ENCODE peak calls at places on chromosomes 2 and 18, in six cellular contexts. C is activated CD4-positive, alpha-beta T cell treated with anti-CD3 and anti-CD28 coated beads for 1 hour; D is T1000; M is NCI-H2107; E is stimulated activated CD4-positive, alpha-beta T cell treated with anti-CD3 and anti-CD28 coated beads, Interleukin-1b, Interleukin-23, amount 100 ng/mL, for 4 hours; S is Peyer's patch. B is an unnamed sample.

GRCh38 chr18:67509711-67510110 is 6.8 kb downstream of the DSEL start:
- DNase-seq in C (no peak), D (no peak), M (no peak), E (no peak), S (no peak), B (no peak)

GRCh38 chr2:221596192-221596591 is 24.1 kb upstream of the EPHA4 start:
- DNase-seq in C (no peak), D (no peak), M (no peak), E (no peak), S (no peak), B (no peak)

GRCh38 chr2:112588611-112589045 is 4.2 kb downstream of the CHCHD5 start:
- DNase-seq in C (no peak), D (no peak), M (no peak), E (no peak), S (no peak), B (no peak)

GRCh38 chr2:100928235-100928634 is 73.9 kb upstream of the RPL31 start:
- DNase-seq in C (no peak), D (no peak), M (no peak), E (no peak), S (no peak), B (no peak)

GRCh38 chr2:17635007-17635406 is 94.5 kb downstream of the VSNL1 start:
- DNase-seq in C (no peak), D (no peak), M (no peak), E (no peak), S (no peak), B (no peak)

GRCh38 chr2:37625781-37626548 is 45.5 kb downstream of the CDC42EP3 start:
- DNase-seq in C (peak), D (no peak), M (no peak), E (peak), S (peak), B (no peak)

GRCh38 chr2:64212346-64212745 is 68.1 kb upstream of the PELI1 start:
- DNase-seq in C (no peak), D (no peak), M (no peak), E (no peak), S (no peak), B (no peak)

GRCh38 chr2:177678939-177679338 is 286.4 kb downstream of the AGPS start:
- DNase-seq in C (no peak), D (no peak), M (no peak), E (no peak), S (no peak), B (no peak)

GRCh38 chr2:157336137-157336721 is 10.6 kb upstream of the ERMN start:
- DNase-seq in C (no peak), D (no peak), M (no peak), E (no peak), S (peak), B (peak)

GRCh38 chr2:239111401-239112100 is 263.7 kb downstream of the TWIST2 start:
- DNase-seq in C (no peak), D (no peak), M (no peak), E (no peak), S (no peak), B (no peak)

GRCh38 chr18:23967321-23968089 is 47.0 kb upstream of the TTC39C start:
- DNase-seq in C (no peak), D (no peak), M (no peak), E (no peak), S (peak), B (no peak)

GRCh38 chr18:55764382-55764781 is 176.4 kb upstream of the TCF4 start:
- DNase-seq in C (no peak), D (no peak), M (no peak), E (no peak), S (no peak), B (no peak)

GRCh38 chr2:160825433-160825832 is 331.8 kb upstream of the RBMS1 start:
- DNase-seq in C (no peak), D (no peak), M (no peak), E (no peak), S (no peak), B (no peak)

GRCh38 chr18:10032331-10032979 is 118.6 kb downstream of the VAPA start:
- DNase-seq in C (no peak), D (no peak), M (no peak), E (no peak), S (peak), B (no peak)

GRCh38 chr2:127455566-127456493 is 37.6 kb downstream of the PROC start:
- DNase-seq in C (no peak), D (no peak), M (no peak), E (no peak), S (no peak), B (no peak)

GRCh38 chr2:190984595-190984994 is 29.4 kb downstream of the STAT1 start:
- DNase-seq in C (no peak), D (no peak), M (no peak), E (no peak), S (no peak), B (peak)

GRCh38 chr2:235793163-235793752 is 299.4 kb downstream of the AGAP1 start:
- DNase-seq in C (no peak), D (no peak), M (no peak), E (no peak), S (no peak), B (no peak)

B was measured in COLO829.